ENCODE peak calls at places on chromosome 15, in seven cellular contexts. One of them, this sample, is unnamed.

GRCh38 chr15:67758610-67759300 is 66.6 kb upstream of the SKOR1 start:
- DNase-seq in GM23338: no peak
- DNase-seq in PC-3: no peak
- DNase-seq in mammary epithelial cell: no peak
- DNase-seq in HCT116: no peak
- DNase-seq in neural progenitor cell: no peak
- DNase-seq in MM.1S: no peak
- DNase-seq in this sample: no peak

GRCh38 chr15:29568840-29569532 is 253.3 kb downstream of the TJP1 start:
- DNase-seq in GM23338: peak; percentile 75
- DNase-seq in HCT116: peak; percentile 38
- DNase-seq in neural progenitor cell: peak; percentile 60
- DNase-seq in PC-3: peak; percentile 70
- DNase-seq in MM.1S: peak; percentile 44
- DNase-seq in mammary epithelial cell: peak; percentile 26
- DNase-seq in this sample: no peak

GRCh38 chr15:88911766-88912118 is 1.4 kb downstream of the MFGE8 start:
- DNase-seq in GM23338: peak; percentile 63
- DNase-seq in MM.1S: no peak
- DNase-seq in mammary epithelial cell: peak; percentile 76
- DNase-seq in neural progenitor cell: peak; percentile 68
- DNase-seq in HCT116: no peak
- DNase-seq in PC-3: peak; percentile 65
- DNase-seq in this sample: no peak

GRCh38 chr15:68154923-68155559 is 50.1 kb downstream of the CALML4 start:
- DNase-seq in MM.1S: peak; percentile 61
- DNase-seq in mammary epithelial cell: peak; percentile 42
- DNase-seq in HCT116: peak; percentile 27
- DNase-seq in PC-3: peak; percentile 71
- DNase-seq in GM23338: peak; percentile 83
- DNase-seq in neural progenitor cell: peak; percentile 76
- DNase-seq in this sample: no peak

GRCh38 chr15:50315814-50316630 is 39.0 kb downstream of the GABPB1 start:
- DNase-seq in PC-3: peak; percentile 62
- DNase-seq in MM.1S: peak; percentile 45
- DNase-seq in GM23338: peak; percentile 62
- DNase-seq in neural progenitor cell: peak; percentile 54
- DNase-seq in HCT116: peak; percentile 31
- DNase-seq in mammary epithelial cell: peak; percentile 22
- DNase-seq in this sample: peak; percentile 52

GRCh38 chr15:68666120-68666811 is 87.5 kb downstream of the CORO2B start:
- DNase-seq in GM23338: peak; percentile 64
- DNase-seq in MM.1S: no peak
- DNase-seq in mammary epithelial cell: no peak
- DNase-seq in PC-3: no peak
- DNase-seq in HCT116: no peak
- DNase-seq in neural progenitor cell: peak; percentile 47
- DNase-seq in this sample: no peak

GRCh38 chr15:101676965-101677364 is 24.8 kb upstream of the TM2D3 start:
- DNase-seq in GM23338: no peak
- DNase-seq in MM.1S: no peak
- DNase-seq in neural progenitor cell: no peak
- DNase-seq in HCT116: no peak
- DNase-seq in PC-3: no peak
- DNase-seq in mammary epithelial cell: no peak
- DNase-seq in this sample: no peak

GRCh38 chr15:62568004-62568403 is 402.9 kb upstream of the C2CD4B start:
- DNase-seq in HCT116: no peak
- DNase-seq in MM.1S: no peak
- DNase-seq in PC-3: no peak
- DNase-seq in neural progenitor cell: no peak
- DNase-seq in mammary epithelial cell: no peak
- DNase-seq in GM23338: no peak
- DNase-seq in this sample: no peak

GRCh38 chr15:41965441-41966413 is 6.6 kb downstream of the EHD4 start:
- DNase-seq in GM23338: peak; percentile 21
- DNase-seq in HCT116: no peak
- DNase-seq in neural progenitor cell: no peak
- DNase-seq in PC-3: peak; percentile 31
- DNase-seq in MM.1S: no peak
- DNase-seq in mammary epithelial cell: peak; percentile 21
- DNase-seq in this sample: no peak

GRCh38 chr15:93467327-93467726 is 378.3 kb upstream of the RGMA start:
- DNase-seq in PC-3: no peak
- DNase-seq in mammary epithelial cell: peak; percentile 77
- DNase-seq in GM23338: no peak
- DNase-seq in HCT116: no peak
- DNase-seq in neural progenitor cell: no peak
- DNase-seq in MM.1S: no peak
- DNase-seq in this sample: no peak

GRCh38 chr15:57171414-57171813 is 204.9 kb upstream of the CGNL1 start:
- DNase-seq in GM23338: no peak
- DNase-seq in PC-3: no peak
- DNase-seq in neural progenitor cell: no peak
- DNase-seq in HCT116: no peak
- DNase-seq in mammary epithelial cell: no peak
- DNase-seq in MM.1S: no peak
- DNase-seq in this sample: no peak

GRCh38 chr15:65077981-65078352 is 1.4 kb downstream of the KBTBD13 start:
- DNase-seq in MM.1S: peak; percentile 41
- DNase-seq in neural progenitor cell: peak; percentile 77
- DNase-seq in mammary epithelial cell: no peak
- DNase-seq in PC-3: no peak
- DNase-seq in GM23338: peak; percentile 94
- DNase-seq in HCT116: peak; percentile 48
- DNase-seq in this sample: peak; percentile 53

GRCh38 chr15:65079580-65079979 is 3.0 kb downstream of the KBTBD13 start:
- DNase-seq in MM.1S: no peak
- DNase-seq in mammary epithelial cell: no peak
- DNase-seq in HCT116: no peak
- DNase-seq in PC-3: no peak
- DNase-seq in GM23338: no peak
- DNase-seq in neural progenitor cell: no peak
- DNase-seq in this sample: no peak

GRCh38 chr15:65076486-65077290 is at the start of gene KBTBD13:
- DNase-seq in PC-3: no peak
- DNase-seq in MM.1S: no peak
- DNase-seq in GM23338: no peak
- DNase-seq in mammary epithelial cell: no peak
- DNase-seq in HCT116: no peak
- DNase-seq in neural progenitor cell: no peak
- DNase-seq in this sample: no peak

GRCh38 chr15:65081270-65081669 is 4.7 kb downstream of the KBTBD13 start:
- DNase-seq in neural progenitor cell: no peak
- DNase-seq in HCT116: no peak
- DNase-seq in GM23338: no peak
- DNase-seq in PC-3: no peak
- DNase-seq in MM.1S: no peak
- DNase-seq in mammary epithelial cell: no peak
- DNase-seq in this sample: no peak

GRCh38 chr15:65077291-65077980 is 890 bp downstream of the KBTBD13 start:
- DNase-seq in HCT116: no peak
- DNase-seq in PC-3: no peak
- DNase-seq in GM23338: peak; percentile 41
- DNase-seq in MM.1S: no peak
- DNase-seq in mammary epithelial cell: no peak
- DNase-seq in neural progenitor cell: no peak
- DNase-seq in this sample: no peak
- TF ChIP-seq EZH2 in HCT116: no peak
- TF ChIP-seq EZH2 in PC-3: no peak
- TF ChIP-seq EZH2 in GM23338: no peak
- TF ChIP-seq EZH2 in MM.1S: no peak
- TF ChIP-seq EZH2 in mammary epithelial cell: no peak
- TF ChIP-seq EZH2 in neural progenitor cell: no peak
- TF ChIP-seq EZH2 in this sample: no peak

GRCh38 chr15:44385344-44385942 is 42.0 kb upstream of the CTDSPL2 start:
- DNase-seq in PC-3: no peak
- DNase-seq in GM23338: no peak
- DNase-seq in MM.1S: peak; percentile 55
- DNase-seq in HCT116: no peak
- DNase-seq in mammary epithelial cell: no peak
- DNase-seq in neural progenitor cell: no peak
- DNase-seq in this sample: no peak
- H2AFZ ChIP-seq in PC-3: no peak overlapping the region
- H2AFZ ChIP-seq in GM23338: no peak overlapping the region
- H2AFZ ChIP-seq in MM.1S: no peak overlapping the region
- H2AFZ ChIP-seq in HCT116: no peak overlapping the region
- H2AFZ ChIP-seq in mammary epithelial cell: no peak overlapping the region
- H2AFZ ChIP-seq in neural progenitor cell: no peak overlapping the region
- H2AFZ ChIP-seq in this sample: no peak overlapping the region

GRCh38 chr15:52801748-52802085 is 11.6 kb upstream of the ONECUT1 start:
- DNase-seq in neural progenitor cell: peak; percentile 36
- DNase-seq in mammary epithelial cell: no peak
- DNase-seq in HCT116: no peak
- DNase-seq in PC-3: no peak
- DNase-seq in GM23338: no peak
- DNase-seq in MM.1S: no peak
- DNase-seq in this sample: no peak

GRCh38 chr15:52802110-52802509 is 12.0 kb upstream of the ONECUT1 start:
- DNase-seq in neural progenitor cell: no peak
- DNase-seq in mammary epithelial cell: no peak
- DNase-seq in PC-3: no peak
- DNase-seq in GM23338: no peak
- DNase-seq in MM.1S: no peak
- DNase-seq in HCT116: no peak
- DNase-seq in this sample: no peak

GRCh38 chr15:52805351-52806283 is 15.5 kb upstream of the ONECUT1 start:
- DNase-seq in PC-3: no peak
- DNase-seq in GM23338: peak; percentile 88
- DNase-seq in HCT116: no peak
- DNase-seq in mammary epithelial cell: no peak
- DNase-seq in MM.1S: no peak
- DNase-seq in neural progenitor cell: peak; percentile 87
- DNase-seq in this sample: no peak

GRCh38 chr15:52804526-52805081 is 14.5 kb upstream of the ONECUT1 start:
- DNase-seq in HCT116: no peak
- DNase-seq in mammary epithelial cell: no peak
- DNase-seq in PC-3: no peak
- DNase-seq in GM23338: peak; percentile 93
- DNase-seq in MM.1S: no peak
- DNase-seq in neural progenitor cell: peak; percentile 57
- DNase-seq in this sample: no peak

DNA sequence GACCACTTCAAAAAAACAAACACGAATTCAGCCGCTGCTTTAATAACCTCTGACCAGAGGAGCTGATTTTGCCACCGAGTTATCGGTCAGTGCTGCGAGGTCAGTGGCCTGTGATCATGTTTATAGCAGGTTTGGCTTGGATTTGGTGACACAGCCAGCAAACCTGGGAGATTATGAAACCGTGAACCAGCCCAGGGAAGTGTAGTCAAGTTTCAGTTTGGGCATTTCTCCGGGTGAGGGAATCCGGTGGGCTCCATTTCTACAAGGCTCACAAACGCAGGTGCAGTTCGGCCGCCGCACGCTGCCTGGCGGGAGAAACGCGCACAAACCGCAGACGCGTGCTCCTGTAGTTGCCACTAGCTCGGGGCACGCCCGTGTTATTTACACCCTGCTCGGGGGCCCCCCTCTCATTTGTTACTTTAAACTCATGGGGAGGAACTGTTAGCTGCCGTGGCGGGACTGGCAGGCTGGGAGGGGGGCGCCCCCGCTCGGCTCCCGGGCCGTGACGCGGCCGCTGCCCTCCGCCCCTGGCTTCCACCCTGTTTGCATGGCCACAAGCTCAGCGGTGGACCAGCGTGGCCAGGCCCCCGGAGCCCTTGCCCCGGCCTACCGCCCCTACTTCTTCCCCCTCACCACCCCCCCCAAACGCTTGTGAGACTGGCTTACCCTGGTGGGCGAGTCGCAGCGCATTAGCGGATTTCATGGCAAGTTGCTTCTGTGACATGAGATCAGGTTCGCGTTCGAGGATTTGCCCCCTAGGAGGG is 13.6 kb upstream of the ONECUT1 start:
- DNase-seq in PC-3: no peak
- DNase-seq in GM23338: peak; percentile 47
- DNase-seq in neural progenitor cell: peak; percentile 73
- DNase-seq in MM.1S: peak; percentile 37
- DNase-seq in HCT116: no peak
- DNase-seq in mammary epithelial cell: no peak
- DNase-seq in this sample: no peak
- TF ChIP-seq EZH2 in PC-3: no peak
- TF ChIP-seq EZH2 in GM23338: peak; percentile 25
- TF ChIP-seq EZH2 in neural progenitor cell: peak; percentile 73
- TF ChIP-seq EZH2 in MM.1S: no peak
- TF ChIP-seq EZH2 in HCT116: no peak
- TF ChIP-seq EZH2 in mammary epithelial cell: peak; percentile 90
- TF ChIP-seq EZH2 in this sample: no peak

GRCh38 chr15:96403932-96404331 is 73.4 kb downstream of the NR2F2 start:
- DNase-seq in HCT116: no peak
- DNase-seq in mammary epithelial cell: no peak
- DNase-seq in neural progenitor cell: no peak
- DNase-seq in GM23338: no peak
- DNase-seq in PC-3: no peak
- DNase-seq in MM.1S: no peak
- DNase-seq in this sample: no peak

GRCh38 chr15:96398769-96399168 is 68.3 kb downstream of the NR2F2 start:
- DNase-seq in HCT116: no peak
- DNase-seq in GM23338: no peak
- DNase-seq in mammary epithelial cell: no peak
- DNase-seq in MM.1S: no peak
- DNase-seq in PC-3: no peak
- DNase-seq in neural progenitor cell: no peak
- DNase-seq in this sample: no peak

GRCh38 chr15:96403071-96403470 is 72.6 kb downstream of the NR2F2 start:
- DNase-seq in GM23338: no peak
- DNase-seq in mammary epithelial cell: no peak
- DNase-seq in HCT116: no peak
- DNase-seq in neural progenitor cell: no peak
- DNase-seq in MM.1S: no peak
- DNase-seq in PC-3: no peak
- DNase-seq in this sample: no peak

GRCh38 chr15:96404560-96404959 is 74.1 kb downstream of the NR2F2 start:
- DNase-seq in MM.1S: no peak
- DNase-seq in GM23338: no peak
- DNase-seq in neural progenitor cell: no peak
- DNase-seq in HCT116: no peak
- DNase-seq in mammary epithelial cell: no peak
- DNase-seq in PC-3: no peak
- DNase-seq in this sample: no peak

DNA sequence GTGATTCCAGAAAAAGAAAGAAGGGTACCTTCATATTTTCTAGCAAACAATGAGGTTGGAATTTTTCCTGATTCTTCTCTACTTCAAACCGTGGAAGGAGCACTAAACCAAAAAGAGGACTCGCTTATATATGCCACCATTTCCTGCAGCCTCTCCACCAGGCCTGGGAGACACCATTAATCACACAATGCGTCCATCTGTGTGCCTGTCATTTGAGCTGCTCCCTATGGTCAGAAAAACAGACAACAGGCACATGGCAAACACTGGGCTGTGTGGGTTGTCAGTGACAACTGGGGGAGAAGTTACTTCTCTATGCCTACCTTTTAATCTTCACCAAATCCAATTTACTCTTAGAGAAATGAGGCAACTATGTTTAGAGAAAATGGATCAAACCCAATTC is 71.9 kb downstream of the NR2F2 start:
- DNase-seq in PC-3: no peak
- DNase-seq in GM23338: no peak
- DNase-seq in MM.1S: no peak
- DNase-seq in HCT116: no peak
- DNase-seq in mammary epithelial cell: no peak
- DNase-seq in neural progenitor cell: no peak
- DNase-seq in this sample: no peak
- H2AFZ ChIP-seq in PC-3: no peak overlapping the region
- H2AFZ ChIP-seq in GM23338: no peak overlapping the region
- H2AFZ ChIP-seq in MM.1S: no peak overlapping the region
- H2AFZ ChIP-seq in HCT116: no peak overlapping the region
- H2AFZ ChIP-seq in mammary epithelial cell: no peak overlapping the region
- H2AFZ ChIP-seq in neural progenitor cell: no peak overlapping the region
- H2AFZ ChIP-seq in this sample: no peak overlapping the region

This sample was measured in PC-9.